ENCODE peak calls at places on chromosomes 16 and 17, in four cellular contexts. C, I, M and E are unnamed samples.

GRCh38 chr17:17664073-17664470 is 17.2 kb upstream of the RAI1 start:
- DNase-seq in C (no peak), M (no peak), I (no peak), E (no peak)

GRCh38 chr17:72419866-72420774 is 299.3 kb downstream of the SOX9 start:
- DNase-seq in C (peak), I (no peak), M (no peak), E (peak)

GRCh38 chr17:2051388-2052237 is 3.3 kb upstream of the HIC1 start:
- DNase-seq in I (no peak), M (no peak), C (no peak), E (no peak)

GRCh38 chr17:55394357-55395021 is 27.1 kb downstream of the MMD start:
- DNase-seq in I (no peak), M (no peak), C (no peak), E (no peak)

GRCh38 chr17:48483471-48484131 is 47.2 kb downstream of the HOXB1 start:
- DNase-seq in I (peak), M (no peak), C (peak), E (peak)

GRCh38 chr16:87490091-87490798 is 2.6 kb downstream of the ZCCHC14 start:
- DNase-seq in C (no peak), I (no peak), M (no peak), E (no peak)

GRCh38 chr16:30445149-30445407 is 596 bp downstream of the SEPHS2 start:
- DNase-seq in I (no peak), M (no peak), C (no peak), E (no peak)

GRCh38 chr17:17624776-17625175 is 33.3 kb upstream of the PEMT start:
- DNase-seq in M (no peak), C (no peak), I (no peak), E (peak)

GRCh38 chr16:79897087-79897443 is 296.5 kb upstream of the MAF start:
- DNase-seq in C (no peak), I (no peak), M (no peak), E (no peak)

GRCh38 chr17:40562841-40563370 is 2.4 kb downstream of the CCR7 start:
- DNase-seq in M (no peak), I (no peak), C (no peak), E (no peak)

GRCh38 chr16:84928679-84929420 is 82.5 kb downstream of the ZDHHC7 start:
- DNase-seq in I (no peak), M (peak), C (no peak), E (no peak)

GRCh38 chr17:68424861-68425260 is 32.4 kb downstream of the WIPI1 start:
- DNase-seq in C (no peak), I (no peak), M (no peak), E (no peak)

GRCh38 chr17:31838641-31839225 is 20.3 kb downstream of the COPRS start:
- DNase-seq in I (no peak), M (no peak), C (no peak), E (no peak)

GRCh38 chr17:76032073-76032779 is 5.1 kb upstream of the EVPL start:
- DNase-seq in C (no peak), I (no peak), M (no peak), E (no peak)

GRCh38 chr16:51321251-51321650 is 170.2 kb upstream of the SALL1 start:
- DNase-seq in M (no peak), C (no peak), I (no peak), E (no peak)

GRCh38 chr16:85648782-85649181 is 35.7 kb downstream of the GSE1 start:
- DNase-seq in M (no peak), I (no peak), C (no peak), E (no peak)

GRCh38 chr17:6666557-6666956 is 15.0 kb downstream of the C17orf100 start:
- DNase-seq in M (no peak), I (no peak), C (no peak), E (no peak)

GRCh38 chr17:8189041-8189710 is 804 bp downstream of the BORCS6 start:
- DNase-seq in I (peak), C (no peak), M (peak), E (no peak)

GRCh38 chr17:21268596-21269188 is 15.5 kb upstream of the NATD1 start:
- DNase-seq in I (no peak), M (no peak), C (no peak), E (no peak)

GRCh38 chr16:3732171-3732570 is 14.8 kb upstream of the TRAP1 start:
- DNase-seq in C (no peak), M (no peak), I (no peak), E (no peak)

GRCh38 chr17:38452719-38453118 is 24.5 kb downstream of the ARHGAP23 start:
- DNase-seq in M (no peak), C (no peak), I (no peak), E (no peak)

GRCh38 chr17:18235743-18236256 is 10.4 kb downstream of the LLGL1 start:
- DNase-seq in C (no peak), I (peak), M (no peak), E (no peak)